ENCODE peak calls at places on chromosomes 6 and 20, in five cellular contexts. U is fibroblast of mammary gland; V is CD8-positive, alpha-beta T cell; L is GM13976; K is NB4. W is an unnamed sample.
A peak's percentile ranks its signal among the peaks of the same experiment; 100 is the strongest.

GRCh38 chr6:13044390-13044789 is 283.9 kb downstream of the TBC1D7 start:
- DNase-seq in U (peak; percentile 48), K (peak; percentile 59), V (no peak), L (no peak), W (no peak)

GRCh38 chr20:43842126-43843020 is 72.3 kb upstream of the TOX2 start:
- DNase-seq in K (no peak), V (no peak), U (peak; percentile 14), L (no peak), W (no peak)

GRCh38 chr20:2149507-2149906 is 47.9 kb downstream of the STK35 start:
- DNase-seq in K (no peak), L (no peak), V (no peak), U (peak; percentile 35), W (no peak)

GRCh38 chr20:46568570-46569129 is 18.2 kb upstream of the OCSTAMP start:
- DNase-seq in V (no peak), K (no peak), L (no peak), U (peak; percentile 68), W (no peak)

GRCh38 chr20:52593634-52594033 is 378.5 kb upstream of the TSHZ2 start:
- DNase-seq in V (no peak), L (no peak), U (peak; percentile 37), K (no peak), W (no peak)

GRCh38 chr6:53734473-53735299 is 60.1 kb upstream of the LRRC1 start:
- DNase-seq in L (peak; percentile 19), K (peak; percentile 59), U (peak; percentile 57), V (no peak), W (peak; percentile 11)

GRCh38 chr6:154509421-154510143 is 903 bp downstream of the CNKSR3 start:
- DNase-seq in V (no peak), L (peak; percentile 54), K (no peak), U (peak; percentile 30), W (peak; percentile 37)

GRCh38 chr6:149750136-149750609 is 632 bp downstream of the PCMT1 start:
- DNase-seq in U (peak; percentile 33), V (no peak), L (peak; percentile 70), K (peak; percentile 79), W (peak; percentile 69)

GRCh38 chr20:33465536-33466302 is 22.2 kb upstream of the SNTA1 start:
- DNase-seq in V (no peak), K (no peak), L (no peak), U (no peak), W (no peak)

DNA sequence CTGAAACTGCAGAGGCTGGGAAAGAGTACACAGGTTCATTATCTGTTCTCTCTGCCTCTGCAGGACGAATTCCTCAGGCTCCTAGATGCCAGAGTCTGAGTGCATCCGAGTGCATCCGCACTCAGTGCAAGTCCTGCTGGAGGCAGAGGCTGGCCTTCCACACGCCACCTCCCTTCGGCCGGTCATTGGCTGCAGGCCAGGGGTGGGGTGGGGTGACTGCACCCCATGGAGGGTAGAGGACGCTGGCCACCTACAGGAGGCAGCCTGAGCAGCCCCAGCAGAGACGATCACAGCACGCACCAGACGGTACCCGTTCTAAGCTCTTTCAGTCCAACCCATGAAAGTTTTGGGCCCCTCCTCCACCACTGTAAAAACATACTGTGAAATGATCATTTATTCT is 11.7 kb downstream of the SFT2D1 start:
- DNase-seq in L (no peak), U (peak; percentile 43), V (no peak), K (no peak), W (no peak)
- TF ChIP-seq CTCF in L (no peak), U (peak; percentile 7), V (no peak), K (no peak), W (no peak)

DNA sequence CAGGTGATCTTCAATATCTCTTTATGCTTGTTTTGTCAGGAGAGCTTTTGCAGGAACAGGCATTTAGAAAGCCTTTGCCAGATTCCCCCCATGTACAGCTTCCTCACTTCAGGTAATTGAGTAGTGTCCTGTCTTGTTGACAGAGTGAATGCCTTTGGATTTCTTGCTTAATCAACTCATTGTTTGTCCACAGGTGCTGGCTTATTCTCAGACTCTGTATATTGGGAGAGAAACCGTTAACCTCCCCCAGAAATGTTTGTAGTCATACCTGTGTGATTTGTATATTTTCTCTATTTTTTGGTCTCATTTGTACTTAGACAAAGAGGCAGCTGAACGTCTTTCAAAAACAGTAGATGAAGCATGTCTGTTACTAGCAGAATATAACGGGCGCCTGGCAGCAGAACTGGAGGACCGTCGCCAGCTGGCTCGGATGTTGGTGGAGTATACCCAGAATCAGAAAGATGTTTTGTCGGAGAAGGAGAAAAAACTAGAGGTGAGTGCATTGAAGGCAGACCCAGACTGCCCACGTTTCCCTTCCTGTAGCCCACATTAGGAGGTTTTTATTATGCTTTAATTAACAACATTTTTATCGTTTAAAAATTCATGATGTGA is 32.3 kb downstream of the RPRD1B start:
- DNase-seq in K (no peak), L (no peak), U (no peak), V (no peak), W (no peak)
- TF ChIP-seq CTCF in K (no peak), L (no peak), U (no peak), V (no peak), W (no peak)

GRCh38 chr6:45432944-45433343 is 55.2 kb upstream of the SUPT3H start:
- DNase-seq in L (no peak), K (no peak), U (peak; percentile 82), V (no peak), W (no peak)
- TF ChIP-seq CTCF in L (no peak), K (no peak), U (no peak), V (no peak), W (no peak)

GRCh38 chr6:18820725-18821124 is 433.6 kb downstream of the RNF144B start:
- DNase-seq in V (no peak), L (no peak), K (no peak), U (no peak), W (no peak)

DNA sequence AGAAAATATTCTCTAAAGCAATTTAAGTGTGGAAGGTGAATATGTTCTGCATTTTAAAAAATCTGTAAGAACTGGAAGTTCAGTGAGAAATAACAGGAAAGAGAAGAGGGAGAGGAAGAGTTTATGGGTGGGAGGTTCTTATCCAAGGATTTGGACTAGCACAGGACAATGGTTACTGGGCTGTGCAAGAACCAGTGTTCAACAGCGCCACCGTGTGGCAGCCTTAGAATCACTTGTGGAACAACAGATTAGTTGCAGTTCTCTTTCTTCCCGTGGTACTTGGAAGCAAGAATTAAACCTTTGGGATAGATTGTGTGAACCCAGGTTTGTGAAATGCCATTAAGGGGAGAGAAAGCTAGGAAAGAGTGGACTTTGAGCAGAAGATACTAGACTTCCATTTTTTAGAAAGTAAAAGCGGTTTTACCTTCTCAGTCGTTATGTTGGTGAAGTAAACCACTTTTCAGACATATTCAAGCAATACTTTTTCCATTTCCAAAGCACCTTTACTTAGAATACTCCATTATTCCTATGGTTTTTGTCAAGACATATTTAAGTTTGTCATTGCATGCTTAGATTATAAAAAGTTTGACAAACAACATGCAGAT is 436.7 kb downstream of the RNF144B start:
- DNase-seq in U (peak; percentile 57), K (peak; percentile 73), L (no peak), V (no peak), W (no peak)
- TF ChIP-seq CTCF in U (peak; percentile 61), K (peak; percentile 85), L (peak; percentile 22), V (peak; percentile 43), W (peak; percentile 63)

DNA sequence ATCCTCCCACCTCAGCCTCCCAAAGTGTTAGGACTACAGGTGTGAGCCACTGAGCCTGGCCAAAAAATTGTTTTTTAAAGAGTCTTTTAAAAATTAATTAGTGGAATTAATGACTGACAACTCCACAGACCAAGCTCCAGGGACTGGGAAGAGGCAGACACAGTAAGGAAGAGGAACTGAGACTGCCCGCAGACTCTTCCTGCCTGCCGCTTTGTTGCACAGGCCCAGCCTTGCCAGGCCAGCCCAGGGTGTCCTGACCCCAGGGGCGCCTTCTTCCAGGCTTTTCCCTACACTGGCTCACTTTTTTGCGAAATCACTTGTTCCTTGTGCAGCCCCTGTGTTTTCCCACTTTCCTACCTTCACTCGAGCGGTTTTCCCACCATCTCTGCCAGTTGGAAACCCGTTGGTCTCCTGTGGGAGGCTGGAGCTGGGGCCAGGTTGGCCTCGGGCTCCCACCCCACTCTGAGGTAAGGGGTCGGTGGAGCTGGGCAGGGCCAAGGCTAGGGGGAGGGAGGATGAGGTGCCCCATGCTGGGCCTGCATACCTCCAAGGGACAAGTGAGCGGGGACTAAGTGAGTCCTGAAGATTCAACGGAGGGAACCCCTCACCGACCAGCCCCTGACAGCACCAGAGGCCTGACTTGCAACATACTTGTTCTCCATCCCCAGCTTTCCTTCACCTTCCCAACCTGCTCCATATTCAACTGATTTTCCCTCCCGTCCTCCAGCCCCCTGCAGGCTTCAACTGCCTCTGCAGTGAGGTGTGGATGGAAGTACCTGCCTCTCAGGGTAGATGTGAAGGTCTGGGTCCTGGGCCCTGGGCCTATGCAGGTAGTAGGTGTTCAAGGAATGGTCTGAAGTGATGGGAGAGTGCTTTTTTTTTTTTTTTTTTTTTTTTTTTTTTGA is 23.5 kb upstream of the SMIM29 start:
- DNase-seq in V (no peak), U (no peak), L (peak; percentile 30), K (peak; percentile 67), W (no peak)
- TF ChIP-seq CTCF in V (no peak), U (peak; percentile 10), L (no peak), K (no peak), W (no peak)

DNA sequence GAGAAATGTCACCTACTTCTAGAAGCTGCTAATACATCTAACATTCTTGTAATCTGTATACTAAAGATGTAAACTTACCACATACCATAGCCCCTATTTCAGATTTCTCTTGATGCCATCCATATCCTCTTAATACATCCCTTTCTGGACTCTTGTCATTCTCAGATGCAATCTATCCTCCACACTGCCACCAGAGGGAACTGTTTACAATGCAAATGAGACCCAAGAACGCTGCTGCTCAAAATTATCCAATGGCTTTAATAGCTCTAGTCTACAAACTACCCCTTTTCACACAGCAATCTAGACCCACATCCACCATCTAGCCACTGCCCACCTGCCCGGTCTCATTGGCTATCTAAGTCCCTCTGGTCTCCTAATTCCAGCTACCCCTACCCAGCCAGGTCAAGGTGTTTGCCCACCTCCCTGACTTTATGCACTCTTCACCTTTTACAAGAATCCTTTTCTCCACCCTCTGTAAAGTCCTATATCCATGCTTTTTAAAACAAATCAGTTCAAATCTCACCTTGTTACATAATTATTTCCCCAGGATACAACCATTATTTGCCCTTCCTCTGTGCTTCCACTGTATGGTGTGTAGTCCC is 14.8 kb downstream of the FAXC start:
- DNase-seq in U (peak; percentile 63), K (peak; percentile 69), V (no peak), L (peak; percentile 37), W (peak; percentile 42)
- TF ChIP-seq CTCF in U (peak; percentile 64), K (peak; percentile 75), V (peak; percentile 37), L (peak; percentile 46), W (peak; percentile 65)